ENCODE peak calls at places on chromosomes 11 and 22, in eight cellular contexts. J, P, B, W, D, Z, C and Y are unnamed samples.

GRCh38 chr11:5596611-5597201 is at the start of gene TRIM6:
- DNase-seq in B (peak; percentile 46), D (peak; percentile 88), Z (peak; percentile 78), C (no peak), W (peak; percentile 84), J (no peak), P (no peak), Y (no peak)

GRCh38 chr11:103325686-103326069 is 216.5 kb downstream of the DYNC2H1 start:
- DNase-seq in D (no peak), Z (no peak), C (no peak), W (no peak), J (no peak), B (no peak), P (no peak), Y (no peak)

GRCh38 chr11:95716266-95716665 is 73.3 kb downstream of the FAM76B start:
- DNase-seq in C (no peak), J (no peak), B (no peak), D (no peak), W (no peak), Z (no peak), P (peak; percentile 16), Y (no peak)

GRCh38 chr11:113991718-113992458 is 17.0 kb downstream of the HTR3A start:
- DNase-seq in Z (no peak), C (peak; percentile 71), W (no peak), D (no peak), J (no peak), B (no peak), P (no peak), Y (no peak)

GRCh38 chr22:39994046-39994565 is 648 bp upstream of the FAM83F start:
- DNase-seq in W (no peak), J (no peak), B (peak; percentile 37), D (peak; percentile 48), C (no peak), Z (no peak), P (peak; percentile 48), Y (peak; percentile 37)

GRCh38 chr11:96307748-96308133 is 35.3 kb downstream of the MAML2 start:
- DNase-seq in D (no peak), C (no peak), W (no peak), Z (peak; percentile 57), B (peak; percentile 48), J (peak; percentile 49), P (peak; percentile 98), Y (no peak)

GRCh38 chr11:93529707-93530467 is 13.3 kb downstream of the SMCO4 start:
- DNase-seq in D (no peak), Z (peak; percentile 28), J (no peak), C (no peak), W (peak; percentile 76), B (no peak), P (peak; percentile 35), Y (no peak)

GRCh38 chr11:97956904-97957303 is 1063.8 kb upstream of the CNTN5 start:
- DNase-seq in W (no peak), Z (no peak), B (no peak), C (no peak), J (no peak), D (no peak), P (no peak), Y (no peak)

GRCh38 chr11:130726647-130727046 is 189.6 kb downstream of the SNX19 start:
- DNase-seq in Z (no peak), W (no peak), P (no peak), B (no peak), D (no peak), J (no peak), C (no peak), Y (no peak)

GRCh38 chr11:88626216-88626615 is 288.7 kb upstream of the CTSC start:
- DNase-seq in J (no peak), C (no peak), Z (no peak), W (no peak), P (no peak), D (no peak), B (no peak), Y (no peak)

GRCh38 chr22:38201371-38201717 is 450 bp upstream of the MAFF start:
- DNase-seq in C (no peak), D (peak; percentile 82), B (no peak), Z (no peak), J (no peak), P (no peak), W (no peak), Y (no peak)

GRCh38 chr11:8019671-8020597 is 32.8 kb downstream of the EIF3F start:
- DNase-seq in J (peak; percentile 36), D (peak; percentile 77), W (no peak), Z (peak; percentile 82), P (no peak), B (no peak), C (no peak), Y (peak; percentile 39)

GRCh38 chr11:128552783-128553661 is 34.3 kb downstream of the ETS1 start:
- DNase-seq in J (no peak), P (no peak), B (no peak), Z (no peak), D (no peak), C (no peak), W (peak; percentile 85), Y (no peak)

GRCh38 chr11:17399236-17399635 is 10.8 kb upstream of the KCNJ11 start:
- DNase-seq in D (no peak), B (no peak), P (no peak), C (no peak), Z (no peak), W (no peak), J (no peak), Y (no peak)

GRCh38 chr22:44042822-44043221 is 18.7 kb downstream of the PARVB start:
- DNase-seq in Z (no peak), P (no peak), W (no peak), B (no peak), J (no peak), D (no peak), C (no peak), Y (no peak)

GRCh38 chr11:86802601-86803051 is 2.3 kb downstream of the PRSS23 start:
- DNase-seq in D (no peak), B (no peak), W (no peak), Z (no peak), J (no peak), C (no peak), P (peak; percentile 60), Y (no peak)

GRCh38 chr22:49203091-49203862 is 624.4 kb downstream of the BRD1 start:
- DNase-seq in B (peak; percentile 8), W (peak; percentile 41), D (peak; percentile 45), C (no peak), P (no peak), J (no peak), Z (no peak), Y (no peak)

GRCh38 chr11:61917357-61918109 is at the start of gene RAB3IL1:
- DNase-seq in B (no peak), D (peak; percentile 90), P (peak; percentile 23), J (peak; percentile 26), Z (peak; percentile 95), C (no peak), W (peak; percentile 84), Y (no peak)

GRCh38 chr11:65417702-65418430 is 4.7 kb upstream of the NEAT1 start:
- DNase-seq in Z (peak; percentile 63), P (peak; percentile 44), B (peak; percentile 67), D (peak; percentile 88), J (no peak), W (peak; percentile 93), C (no peak), Y (peak; percentile 45)